ENCODE peak calls at places on chromosomes 3 and 15, in ten cellular contexts. L, O, X, P, W, R, C, H, T and A are unnamed samples.

GRCh38 chr3:124860599-124860998 is 26.6 kb downstream of the ITGB5 start:
- DNase-seq in L (no peak), O (no peak), X (no peak), P (peak), W (no peak), R (peak), C (no peak), H (no peak), T (peak), A (peak)

GRCh38 chr3:157355276-157355675 is 81.4 kb upstream of the PTX3 start:
- DNase-seq in L (no peak), O (no peak), X (no peak), P (no peak), W (no peak), R (no peak), C (no peak), H (no peak), T (no peak), A (no peak)

GRCh38 chr3:108513961-108514360 is 3.6 kb upstream of the MYH15 start:
- DNase-seq in L (no peak), O (no peak), X (no peak), P (no peak), W (no peak), R (no peak), C (no peak), H (no peak), T (peak), A (no peak)

GRCh38 chr15:49366496-49366895 is 56.5 kb upstream of the FGF7 start:
- DNase-seq in L (no peak), O (no peak), X (no peak), P (no peak), W (no peak), R (no peak), C (no peak), H (no peak), T (no peak), A (no peak)

GRCh38 chr3:182116386-182116785 is 404.7 kb downstream of the SOX2 start:
- DNase-seq in L (no peak), O (no peak), X (no peak), P (no peak), W (no peak), R (no peak), C (no peak), H (no peak), T (no peak), A (no peak)

GRCh38 chr3:4883011-4883410 is 96.2 kb upstream of the BHLHE40 start:
- DNase-seq in L (no peak), O (no peak), X (no peak), P (no peak), W (no peak), R (no peak), C (no peak), H (no peak), T (no peak), A (no peak)

GRCh38 chr15:75145027-75145841 is 56.4 kb upstream of the C15orf39 start:
- DNase-seq in L (no peak), O (no peak), X (no peak), P (no peak), W (no peak), R (no peak), C (no peak), H (no peak), T (peak), A (no peak)

GRCh38 chr15:43410572-43411214 is 39.8 kb downstream of the TUBGCP4 start:
- DNase-seq in L (no peak), O (no peak), X (no peak), P (no peak), W (no peak), R (no peak), C (no peak), H (no peak), T (peak), A (no peak)

GRCh38 chr15:84859143-84859542 is 25.3 kb upstream of the SLC28A1 start:
- DNase-seq in L (no peak), O (no peak), X (no peak), P (no peak), W (no peak), R (no peak), C (no peak), H (no peak), T (no peak), A (no peak)

GRCh38 chr15:88484781-88485246 is 17.3 kb downstream of the MRPS11 start:
- DNase-seq in L (no peak), O (no peak), X (no peak), P (no peak), W (no peak), R (no peak), C (no peak), H (no peak), T (peak), A (peak)